ENCODE peak calls at places on chromosome 3, in six cellular contexts. V is non-pigmented ciliary epithelial cell; A is stimulated activated CD8-positive, alpha-beta memory T cell treated with anti-CD3 and anti-CD28 coated beads, Interleukin-15, amount 100 ng/mL, for 1 hour; Y is activated T-cell treated with anti-CD3 and anti-CD28 coated beads, Interleukin-2, amount 50 U/mL, for 48 hours; T is SJSA1; Q is neuronal stem cell. P is an unnamed sample.

GRCh38 chr3:94115482-94115881 is 52.6 kb downstream of the NSUN3 start:
- DNase-seq in T (no peak), V (no peak), Q (peak; percentile 18), Y (no peak), A (no peak), P (peak; percentile 43)

GRCh38 chr3:188205992-188206416 is 52.0 kb downstream of the LPP start:
- DNase-seq in Q (no peak), V (no peak), A (no peak), Y (no peak), T (no peak), P (no peak)

GRCh38 chr3:197354195-197355059 is 56.0 kb upstream of the DLG1 start:
- DNase-seq in Q (no peak), A (no peak), T (no peak), Y (no peak), V (no peak), P (no peak)

GRCh38 chr3:98039322-98040024 is 4.4 kb upstream of the GABRR3 start:
- DNase-seq in V (peak; percentile 55), A (peak; percentile 34), T (peak; percentile 54), Y (peak; percentile 83), Q (peak; percentile 82), P (peak; percentile 83)

GRCh38 chr3:5994651-5995050 is 807.1 kb downstream of the EDEM1 start:
- DNase-seq in V (no peak), A (no peak), Q (no peak), Y (no peak), T (no peak), P (no peak)

GRCh38 chr3:40623567-40623966 is 98.8 kb downstream of the ZNF621 start:
- DNase-seq in T (no peak), V (no peak), Y (peak; percentile 30), Q (no peak), A (no peak), P (no peak)

GRCh38 chr3:186239321-186239720 is 122.7 kb downstream of the DGKG start:
- DNase-seq in Y (no peak), Q (no peak), A (no peak), T (no peak), V (no peak), P (no peak)

GRCh38 chr3:105368575-105369500 is 2.1 kb downstream of the ALCAM start:
- DNase-seq in T (peak; percentile 49), Y (peak; percentile 85), Q (peak; percentile 37), A (peak; percentile 37), V (peak; percentile 45), P (peak; percentile 55)

GRCh38 chr3:144039661-144040060 is 68.0 kb downstream of the DIPK2A start:
- DNase-seq in A (no peak), Y (no peak), T (no peak), Q (no peak), V (no peak), P (no peak)

GRCh38 chr3:150407818-150408231 is 273 bp upstream of the TSC22D2 start:
- DNase-seq in Q (no peak), A (peak; percentile 98), Y (no peak), T (no peak), V (no peak), P (no peak)

GRCh38 chr3:136783708-136784191 is 31.6 kb upstream of the STAG1 start:
- DNase-seq in V (no peak), Y (no peak), A (no peak), T (peak; percentile 65), Q (no peak), P (no peak)

GRCh38 chr3:52174896-52175295 is 20.7 kb upstream of the POC1A start:
- DNase-seq in Q (no peak), T (no peak), V (no peak), Y (peak; percentile 26), A (no peak), P (no peak)

P was measured in foreskin melanocyte.